ENCODE peak calls at places on chromosomes 2 and 18, in seven cellular contexts. D is K562, C is HCT116, F is SK-N-SH, L is HepG2, O is GM12878, X is H1. Q is an unnamed sample.
A peak's percentile ranks its signal among the peaks of the same experiment; 100 is the strongest.

GRCh38 chr2:21422050-21422449 is 298.3 kb downstream of the TDRD15 start:
- DNase-seq in D (peak; percentile 24), C (no peak), F (peak; percentile 45), L (peak; percentile 23), O (no peak), X (peak; percentile 44), Q (no peak)

GRCh38 chr2:23133196-23133595 is 251.8 kb upstream of the KLHL29 start:
- DNase-seq in D (no peak), C (no peak), F (no peak), L (no peak), O (no peak), X (no peak), Q (no peak)

GRCh38 chr2:178419123-178419522 is 31.9 kb downstream of the PRKRA start:
- DNase-seq in D (no peak), C (no peak), F (no peak), L (no peak), O (no peak), X (no peak), Q (peak; percentile 29)

GRCh38 chr2:16152928-16153753 is 212.8 kb downstream of the MYCN start:
- DNase-seq in D (no peak), C (no peak), F (no peak), L (no peak), O (no peak), X (no peak), Q (no peak)

GRCh38 chr2:31886700-31887099 is 124.1 kb downstream of the MEMO1 start:
- DNase-seq in D (peak; percentile 16), C (peak; percentile 22), F (no peak), L (peak; percentile 50), O (no peak), X (peak; percentile 33), Q (peak; percentile 40)

GRCh38 chr2:229001196-229001595 is 269.9 kb downstream of the PID1 start:
- DNase-seq in D (no peak), C (no peak), F (no peak), L (no peak), O (no peak), X (no peak), Q (no peak)

GRCh38 chr2:180125245-180125962 is 118.3 kb upstream of the CWC22 start:
- DNase-seq in D (peak; percentile 24), C (peak; percentile 84), F (peak; percentile 48), L (peak; percentile 78), O (peak; percentile 12), X (peak; percentile 44), Q (peak; percentile 74)

GRCh38 chr2:6800553-6800952 is 65.2 kb downstream of the CMPK2 start:
- DNase-seq in D (no peak), C (no peak), F (no peak), L (peak; percentile 21), O (no peak), X (no peak), Q (no peak)

GRCh38 chr2:161017780-161018440 is 142.3 kb upstream of the TANK start:
- DNase-seq in D (no peak), C (no peak), F (no peak), L (no peak), O (no peak), X (no peak), Q (no peak)

GRCh38 chr2:119823734-119824334 is 64.1 kb downstream of the PTPN4 start:
- DNase-seq in D (peak; percentile 42), C (no peak), F (peak; percentile 44), L (peak; percentile 46), O (no peak), X (no peak), Q (peak; percentile 44)

GRCh38 chr18:72419914-72420313 is 124.2 kb downstream of the CBLN2 start:
- DNase-seq in D (no peak), C (no peak), F (no peak), L (no peak), O (no peak), X (no peak), Q (no peak)

GRCh38 chr2:207593277-207593676 is 31.9 kb downstream of the METTL21A start:
- DNase-seq in D (no peak), C (no peak), F (no peak), L (no peak), O (no peak), X (no peak), Q (no peak)

GRCh38 chr2:100285691-100286090 is 36.6 kb downstream of the LONRF2 start:
- DNase-seq in D (no peak), C (peak; percentile 31), F (no peak), L (no peak), O (no peak), X (no peak), Q (no peak)

GRCh38 chr2:165573534-165574461 is 104.3 kb downstream of the CSRNP3 start:
- DNase-seq in D (no peak), C (no peak), F (peak; percentile 63), L (peak; percentile 78), O (no peak), X (peak; percentile 38), Q (peak; percentile 58)

GRCh38 chr2:183269956-183270355 is 145.7 kb downstream of the NUP35 start:
- DNase-seq in D (no peak), C (no peak), F (no peak), L (no peak), O (no peak), X (no peak), Q (no peak)

GRCh38 chr18:25898965-25899364 is 191.4 kb downstream of the SS18 start:
- DNase-seq in D (no peak), C (no peak), F (peak; percentile 19), L (no peak), O (no peak), X (no peak), Q (no peak)

GRCh38 chr18:75538727-75539126 is 111.2 kb upstream of the SMIM21 start:
- DNase-seq in D (no peak), C (no peak), F (no peak), L (no peak), O (no peak), X (no peak), Q (no peak)

GRCh38 chr2:44689516-44689915 is 252.0 kb upstream of the SIX3 start:
- DNase-seq in D (no peak), C (no peak), F (no peak), L (no peak), O (no peak), X (no peak), Q (no peak)

GRCh38 chr2:45121236-45121927 is 112.1 kb upstream of the SIX2 start:
- DNase-seq in D (no peak), C (no peak), F (no peak), L (no peak), O (no peak), X (no peak), Q (no peak)

GRCh38 chr2:28995765-28996164 is 14.7 kb downstream of the TOGARAM2 start:
- DNase-seq in D (no peak), C (no peak), F (no peak), L (no peak), O (no peak), X (no peak), Q (no peak)

GRCh38 chr2:14583059-14583458 is 49.5 kb upstream of the LRATD1 start:
- DNase-seq in D (no peak), C (no peak), F (no peak), L (no peak), O (no peak), X (no peak), Q (no peak)
- TF ChIP-seq JUND in D (no peak), C (no peak), F (no peak), L (no peak), O (no peak), X (no peak), Q (no peak)

GRCh38 chr2:237696471-237696870 is 69.1 kb downstream of the LRRFIP1 start:
- DNase-seq in D (no peak), C (no peak), F (no peak), L (no peak), O (no peak), X (no peak), Q (no peak)
- TF ChIP-seq JUND in D (no peak), C (no peak), F (no peak), L (no peak), O (no peak), X (no peak), Q (no peak)

DNA sequence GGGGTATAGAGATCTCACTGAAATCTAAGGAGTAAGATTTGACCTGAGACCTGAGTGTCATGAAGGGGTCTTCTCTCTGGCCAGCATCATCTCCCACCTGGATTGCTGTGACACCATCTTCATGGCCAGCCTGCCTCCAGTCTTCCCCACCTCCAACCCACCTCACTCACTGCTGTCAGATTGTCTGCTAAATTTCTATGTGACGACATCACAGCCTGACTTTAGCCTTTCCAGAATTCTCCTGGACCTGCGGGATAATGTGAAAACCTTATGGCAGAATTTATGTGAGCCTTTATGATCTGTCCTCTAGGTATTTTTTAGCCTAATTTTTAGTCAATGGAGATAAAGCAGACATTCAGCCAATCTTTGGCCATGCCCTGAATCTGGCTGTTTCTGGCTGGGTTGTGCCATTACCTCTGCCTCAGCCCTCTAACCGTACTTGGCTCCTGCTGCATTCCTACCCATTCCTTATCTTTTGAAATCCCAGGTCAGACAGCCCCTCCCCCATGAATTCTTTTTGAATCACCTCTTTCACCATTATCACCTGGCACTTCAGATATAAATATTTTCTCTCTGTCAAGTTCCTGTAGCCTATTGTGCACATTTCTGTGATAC is 66.4 kb upstream of the MMADHC start:
- DNase-seq in D (no peak), C (no peak), F (no peak), L (no peak), O (no peak), X (no peak), Q (no peak)
- TF ChIP-seq JUND in D (no peak), C (no peak), F (no peak), L (no peak), O (no peak), X (no peak), Q (no peak)

GRCh38 chr2:9951522-9952285 is at the start of gene GRHL1:
- DNase-seq in D (peak; percentile 100), C (peak; percentile 74), F (peak; percentile 100), L (peak; percentile 85), O (peak; percentile 24), X (peak; percentile 46), Q (peak; percentile 97)

GRCh38 chr2:9949239-9949991 is 2.1 kb upstream of the GRHL1 start:
- DNase-seq in D (no peak), C (no peak), F (no peak), L (no peak), O (no peak), X (no peak), Q (no peak)

GRCh38 chr2:9951272-9951521 is 296 bp upstream of the GRHL1 start:
- DNase-seq in D (no peak), C (no peak), F (no peak), L (no peak), O (no peak), X (no peak), Q (no peak)

GRCh38 chr2:9949992-9950520 is 1.4 kb upstream of the GRHL1 start:
- DNase-seq in D (no peak), C (no peak), F (no peak), L (no peak), O (no peak), X (no peak), Q (no peak)

GRCh38 chr2:9950521-9951271 is 797 bp upstream of the GRHL1 start:
- DNase-seq in D (peak; percentile 65), C (no peak), F (no peak), L (no peak), O (no peak), X (no peak), Q (peak; percentile 59)
- TF ChIP-seq JUND in D (no peak), C (no peak), F (no peak), L (no peak), O (no peak), X (no peak), Q (no peak)

Q was measured in T47D.